ENCODE peak calls at places on chromosomes 13 and 19, in eight cellular contexts. N, S, W, F, V, X, A and O are unnamed samples.
A peak's percentile ranks its signal among the peaks of the same experiment; 100 is the strongest.

GRCh38 chr13:71240906-71241305 is 626.1 kb downstream of the DACH1 start:
- DNase-seq in X (peak; percentile 9), W (peak; percentile 75), F (no peak), V (no peak), N (no peak), S (no peak), A (no peak), O (no peak)

GRCh38 chr13:103772576-103772975 is 706.4 kb upstream of the SLC10A2 start:
- DNase-seq in A (no peak), X (no peak), W (no peak), N (no peak), V (no peak), F (no peak), S (no peak), O (no peak)

GRCh38 chr19:44807652-44808462 is 1.0 kb upstream of the BCAM start:
- DNase-seq in S (peak; percentile 9), V (peak; percentile 69), N (peak; percentile 59), F (peak; percentile 27), X (peak; percentile 2), W (no peak), A (no peak), O (peak; percentile 55)

GRCh38 chr19:17755977-17756670 is 4.8 kb downstream of the FCHO1 start:
- DNase-seq in S (no peak), W (peak; percentile 15), F (no peak), A (peak; percentile 78), V (peak; percentile 89), N (peak; percentile 78), X (peak; percentile 65), O (peak; percentile 61)

GRCh38 chr13:110368408-110368807 is 61.3 kb downstream of the COL4A2 start:
- DNase-seq in F (no peak), S (no peak), N (no peak), V (no peak), W (no peak), X (no peak), A (no peak), O (no peak)

GRCh38 chr13:91017669-91018053 is 329.8 kb upstream of the MIR17HG start:
- DNase-seq in V (peak; percentile 15), F (no peak), S (no peak), N (no peak), A (no peak), X (no peak), W (no peak), O (no peak)

GRCh38 chr19:36128392-36128736 is 11.5 kb upstream of the CAPNS1 start:
- DNase-seq in W (peak; percentile 16), N (no peak), S (no peak), V (no peak), F (no peak), X (no peak), A (no peak), O (peak; percentile 66)

GRCh38 chr13:30567072-30567471 is 50.6 kb upstream of the USPL1 start:
- DNase-seq in A (no peak), W (no peak), F (no peak), X (no peak), V (no peak), N (no peak), S (no peak), O (no peak)

GRCh38 chr13:22758245-22758644 is 422.5 kb upstream of the SGCG start:
- DNase-seq in A (no peak), N (no peak), F (no peak), S (no peak), W (no peak), X (no peak), V (no peak), O (no peak)

GRCh38 chr13:46679369-46680180 is 117.4 kb downstream of the ESD start:
- DNase-seq in W (no peak), S (no peak), X (peak; percentile 38), A (no peak), F (peak; percentile 46), V (no peak), N (no peak), O (peak; percentile 32)

GRCh38 chr19:38219221-38219620 is 4.8 kb downstream of the DPF1 start:
- DNase-seq in A (no peak), X (no peak), N (no peak), V (no peak), S (no peak), F (no peak), W (no peak), O (no peak)

GRCh38 chr19:6464070-6464873 is at the start of gene CRB3:
- DNase-seq in F (no peak), A (no peak), S (peak; percentile 66), V (no peak), X (no peak), N (peak; percentile 96), W (no peak), O (peak; percentile 97)

GRCh38 chr19:41323023-41323422 is 13.1 kb downstream of the CCDC97 start:
- DNase-seq in F (no peak), A (no peak), W (no peak), N (no peak), X (no peak), V (no peak), S (no peak), O (no peak)

GRCh38 chr19:7815325-7815724 is 14.7 kb upstream of the EVI5L start:
- DNase-seq in F (no peak), S (no peak), N (no peak), A (no peak), X (no peak), V (no peak), W (no peak), O (no peak)

GRCh38 chr13:94641432-94641941 is 39.8 kb downstream of the GPR180 start:
- DNase-seq in X (peak; percentile 75), F (no peak), V (no peak), A (no peak), N (no peak), W (no peak), S (peak; percentile 77), O (no peak)

GRCh38 chr13:46137627-46138026 is 32.8 kb upstream of the CPB2 start:
- DNase-seq in A (no peak), W (no peak), N (no peak), S (no peak), X (no peak), F (no peak), V (no peak), O (no peak)

GRCh38 chr19:29442910-29443309 is 82.9 kb upstream of the VSTM2B start:
- DNase-seq in A (no peak), S (no peak), W (no peak), X (no peak), V (no peak), F (no peak), N (no peak), O (no peak)

GRCh38 chr19:5024282-5024681 is 55.4 kb downstream of the KDM4B start:
- DNase-seq in A (no peak), V (no peak), N (no peak), S (no peak), W (no peak), F (no peak), X (no peak), O (no peak)

GRCh38 chr19:6739884-6740588 is 556 bp downstream of the TRIP10 start:
- DNase-seq in V (no peak), X (no peak), A (no peak), F (no peak), W (no peak), S (no peak), N (peak; percentile 39), O (peak; percentile 72)

GRCh38 chr19:13031917-13032623 is 36.8 kb downstream of the NFIX start:
- DNase-seq in X (peak; percentile 8), F (peak; percentile 46), N (no peak), W (peak; percentile 77), S (peak; percentile 9), V (no peak), A (peak; percentile 49), O (no peak)

GRCh38 chr13:98345103-98345899 is 168.2 kb upstream of the RNF113B start:
- DNase-seq in S (no peak), W (peak; percentile 66), F (no peak), V (no peak), N (peak; percentile 34), X (no peak), A (no peak), O (no peak)

GRCh38 chr19:5186293-5187050 is 154.1 kb downstream of the PTPRS start:
- DNase-seq in N (no peak), S (no peak), X (no peak), V (no peak), A (no peak), F (no peak), W (no peak), O (no peak)

GRCh38 chr13:94726425-94726824 is 14.1 kb upstream of the SOX21 start:
- DNase-seq in X (no peak), V (no peak), A (no peak), S (no peak), F (no peak), W (no peak), N (no peak), O (no peak)

GRCh38 chr19:16461630-16462051 is 10.1 kb downstream of the EPS15L1 start:
- DNase-seq in A (peak; percentile 21), S (no peak), F (no peak), V (no peak), X (no peak), W (no peak), N (no peak), O (no peak)